ENCODE peak calls at places on chromosome 3, in five cellular contexts. V, P, C, G and O are unnamed samples. For H3K4me1, the result is how much of the 10 kb centered on the place peaks cover.

GRCh38 chr3:112127522-112128494 is 5.2 kb downstream of the GCSAM start:
- DNase-seq in C (no peak), G (no peak), P (no peak), V (no peak), O (no peak)

GRCh38 chr3:15295506-15295905 is 36.9 kb downstream of the SH3BP5 start:
- DNase-seq in C (no peak), G (no peak), P (no peak), V (no peak), O (peak)

GRCh38 chr3:196323723-196324122 is 5.7 kb upstream of the DYNLT2B start:
- DNase-seq in C (peak), P (no peak), G (no peak), V (no peak), O (no peak)

GRCh38 chr3:49930922-49931321 is 1.3 kb upstream of the MON1A start:
- DNase-seq in V (peak), P (no peak), C (peak), G (peak), O (peak)

GRCh38 chr3:21914451-21914850 is 163.4 kb upstream of the ZNF385D start:
- DNase-seq in P (no peak), C (no peak), G (no peak), V (no peak), O (no peak)

GRCh38 chr3:79729096-79729495 is 38.7 kb downstream of the ROBO1 start:
- DNase-seq in P (no peak), V (no peak), C (no peak), G (peak), O (no peak)

GRCh38 chr3:64444619-64445317 is 219.5 kb upstream of the PRICKLE2 start:
- DNase-seq in P (no peak), G (no peak), C (peak), V (no peak), O (peak)

GRCh38 chr3:129593595-129594339 is 12.7 kb downstream of the PLXND1 start:
- DNase-seq in P (no peak), V (peak), C (peak), G (no peak), O (peak)

GRCh38 chr3:64399205-64399800 is 174.0 kb upstream of the PRICKLE2 start:
- DNase-seq in V (no peak), G (peak), C (peak), P (no peak), O (peak)

GRCh38 chr3:67357610-67358458 is 296.6 kb downstream of the SUCLG2 start:
- DNase-seq in C (peak), P (no peak), G (peak), V (no peak), O (no peak)

GRCh38 chr3:67790043-67790442 is 135.6 kb upstream of the SUCLG2 start:
- DNase-seq in V (peak), G (peak), P (peak), C (peak), O (no peak)

GRCh38 chr3:72346526-72346926 is 501.7 kb downstream of the SHQ1 start:
- DNase-seq in V (no peak), C (no peak), P (no peak), G (no peak), O (peak)
- H3K27ac ChIP-seq in V (no peak), C (no peak), P (no peak), G (no peak), O (peak)

DNA sequence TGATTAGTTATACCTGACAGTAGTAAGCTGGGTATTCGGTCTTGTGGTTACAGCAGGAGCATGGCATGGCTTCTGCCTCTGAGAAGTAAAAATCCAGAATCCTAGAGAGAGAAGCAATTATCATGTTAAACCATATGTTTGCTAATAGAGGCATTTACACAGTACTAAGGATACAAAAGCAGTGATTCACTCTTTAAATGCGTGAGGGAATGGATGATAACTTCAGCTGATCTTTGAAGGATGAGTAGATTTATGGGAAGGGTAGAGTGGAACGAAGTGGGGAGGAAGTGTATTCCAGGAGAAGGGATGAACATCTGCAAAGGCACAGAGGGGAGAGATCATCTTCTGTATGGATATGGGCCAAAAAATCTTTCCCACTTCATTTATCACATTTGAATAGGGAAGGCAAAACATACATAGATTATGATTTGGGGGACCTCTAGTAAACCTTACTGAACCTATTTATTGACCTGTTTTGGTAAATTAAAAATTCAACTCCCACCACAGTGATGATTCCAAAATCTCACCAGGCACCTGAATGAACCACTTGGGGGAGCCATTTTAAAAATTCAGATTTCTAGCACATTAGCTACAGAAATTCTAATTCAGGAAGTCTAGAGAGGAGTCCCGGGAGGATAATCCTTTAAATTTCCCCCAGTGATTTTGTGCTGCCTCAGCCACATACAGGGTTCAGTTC is 35.1 kb downstream of the IGSF10 start:
- DNase-seq in P (no peak), C (no peak), G (no peak), V (no peak), O (no peak)
- TF ChIP-seq CTCF in P (no peak), C (peak), G (peak), V (no peak), O (peak)

GRCh38 chr3:125148836-125149235 is 63.7 kb downstream of the SLC12A8 start:
- DNase-seq in P (no peak), C (no peak), G (no peak), V (peak), O (peak)
- H3K4me1 ChIP-seq in P (under half), C (under half), G (under half), V (under half), O (under half)

GRCh38 chr3:188939799-188940198 is 232.0 kb upstream of the TPRG1 start:
- DNase-seq in C (no peak), G (no peak), V (no peak), P (no peak), O (no peak)

GRCh38 chr3:188938999-188939398 is 232.8 kb upstream of the TPRG1 start:
- DNase-seq in V (no peak), P (no peak), C (no peak), G (no peak), O (no peak)

GRCh38 chr3:188940213-188940914 is 231.4 kb upstream of the TPRG1 start:
- DNase-seq in P (no peak), V (no peak), C (no peak), G (peak), O (no peak)

GRCh38 chr3:188936597-188937107 is 235.1 kb upstream of the TPRG1 start:
- DNase-seq in G (no peak), P (no peak), V (no peak), C (no peak), O (no peak)

DNA sequence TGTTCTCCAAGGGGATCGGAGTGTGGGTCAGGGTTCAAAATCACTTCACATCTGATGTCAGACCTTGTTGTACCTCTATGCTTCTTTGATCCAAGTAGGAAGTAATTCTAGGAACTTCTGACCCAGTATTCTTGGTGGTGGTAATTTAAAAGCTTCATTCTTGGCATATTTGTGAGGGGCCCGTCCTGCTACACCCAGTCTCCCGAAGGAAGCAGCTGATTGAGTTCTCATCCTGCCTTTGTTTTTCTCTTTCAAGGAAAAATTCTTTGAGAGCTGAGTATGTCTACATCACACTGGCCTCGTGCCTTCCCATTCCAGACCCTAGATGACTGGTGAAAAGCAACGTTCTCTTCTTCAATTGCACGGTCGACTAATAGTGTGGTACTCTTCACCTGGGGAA is 234.4 kb upstream of the TPRG1 start:
- DNase-seq in G (no peak), V (no peak), C (no peak), P (no peak), O (no peak)
- H3K27ac ChIP-seq in G (no peak), V (no peak), C (no peak), P (no peak), O (no peak)

DNA sequence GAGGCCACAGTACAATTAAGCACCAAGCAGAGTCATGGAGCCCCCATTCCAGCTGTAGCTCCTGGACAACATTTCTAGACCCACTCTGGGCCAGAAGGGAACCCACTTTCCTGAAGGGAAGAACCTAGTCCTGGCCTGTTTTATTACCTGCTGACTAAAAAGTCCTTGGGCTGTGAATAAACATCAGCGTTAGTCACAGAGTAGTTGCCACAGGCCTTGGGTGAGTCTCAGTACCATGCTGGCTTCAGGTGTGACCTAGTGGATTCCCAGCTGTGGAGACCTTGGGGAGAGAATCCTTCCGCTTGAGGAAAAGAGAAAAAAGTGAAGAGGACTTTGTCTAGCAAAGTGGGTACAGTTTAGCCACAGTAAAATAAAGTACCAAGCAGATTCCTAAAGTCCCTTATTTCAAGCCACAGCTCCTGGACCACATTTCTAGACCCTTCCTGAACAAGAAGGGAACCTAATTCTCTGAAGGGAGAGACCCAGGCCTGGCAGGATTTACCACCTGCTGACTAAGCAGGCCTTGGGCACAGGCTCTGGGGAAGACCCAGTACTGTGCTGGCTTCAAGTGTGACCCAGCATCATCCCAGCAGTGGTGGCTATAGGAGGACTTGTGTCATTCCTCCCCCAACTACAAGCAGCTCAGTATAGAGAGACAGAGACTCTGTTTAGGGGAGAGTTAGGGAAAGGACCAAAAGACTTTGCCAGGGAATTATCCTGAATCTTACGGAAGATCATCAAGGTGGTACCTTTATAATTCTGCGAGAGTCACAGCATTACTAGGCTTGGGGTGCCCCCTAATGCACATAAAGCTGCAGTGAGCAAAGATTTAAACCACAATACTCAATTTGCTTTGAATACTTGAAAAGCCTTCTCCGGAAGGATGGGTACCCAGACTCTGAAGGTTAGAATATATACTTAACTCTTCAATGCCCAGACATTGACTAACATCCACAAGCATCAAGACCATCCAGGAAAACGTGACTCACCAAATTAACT is 118.2 kb upstream of the KCNH8 start:
- DNase-seq in P (no peak), V (no peak), G (no peak), C (no peak), O (no peak)
- TF ChIP-seq CTCF in P (no peak), V (no peak), G (no peak), C (peak), O (no peak)